ENCODE peak calls at places on chromosomes 7 and 10, in four cellular contexts. One of them, this sample, is unnamed.

GRCh38 chr10:77301305-77301730 is 336.3 kb downstream of the KCNMA1 start:
- DNase-seq in LoVo: no peak
- DNase-seq in G401: no peak
- DNase-seq in NCI-H1105: no peak
- DNase-seq in this sample: no peak

GRCh38 chr10:80552151-80552646 is 14.5 kb downstream of the SH2D4B start:
- DNase-seq in LoVo: no peak
- DNase-seq in G401: no peak
- DNase-seq in NCI-H1105: no peak
- DNase-seq in this sample: no peak

GRCh38 chr7:121624922-121625321 is 228.8 kb upstream of the FAM3C start:
- DNase-seq in LoVo: no peak
- DNase-seq in G401: peak
- DNase-seq in NCI-H1105: no peak
- DNase-seq in this sample: no peak

GRCh38 chr7:71325151-71325550 is 193.2 kb downstream of the GALNT17 start:
- DNase-seq in LoVo: no peak
- DNase-seq in G401: peak
- DNase-seq in NCI-H1105: no peak
- DNase-seq in this sample: no peak

GRCh38 chr7:157525501-157525915 is 188.7 kb downstream of the DNAJB6 start:
- DNase-seq in LoVo: no peak
- DNase-seq in G401: no peak
- DNase-seq in NCI-H1105: no peak
- DNase-seq in this sample: no peak

GRCh38 chr7:1639071-1639470 is 31.0 kb upstream of the ELFN1 start:
- DNase-seq in LoVo: no peak
- DNase-seq in G401: no peak
- DNase-seq in NCI-H1105: no peak
- DNase-seq in this sample: no peak

GRCh38 chr10:52818019-52818418 is 45.4 kb upstream of the MBL2 start:
- DNase-seq in LoVo: peak
- DNase-seq in G401: peak
- DNase-seq in NCI-H1105: no peak
- DNase-seq in this sample: no peak

GRCh38 chr7:33909312-33909711 is 4.0 kb downstream of the BMPER start:
- DNase-seq in LoVo: no peak
- DNase-seq in G401: peak
- DNase-seq in NCI-H1105: no peak
- DNase-seq in this sample: no peak

GRCh38 chr10:20962165-20962564 is 65.1 kb upstream of the NEBL start:
- DNase-seq in LoVo: no peak
- DNase-seq in G401: no peak
- DNase-seq in NCI-H1105: no peak
- DNase-seq in this sample: no peak

GRCh38 chr7:6273380-6273837 is 985 bp upstream of the CYTH3 start:
- DNase-seq in LoVo: peak
- DNase-seq in G401: peak
- DNase-seq in NCI-H1105: peak
- DNase-seq in this sample: peak

GRCh38 chr7:17948503-17949238 is 8.4 kb upstream of the SNX13 start:
- DNase-seq in LoVo: peak
- DNase-seq in G401: no peak
- DNase-seq in NCI-H1105: no peak
- DNase-seq in this sample: no peak

GRCh38 chr7:44914992-44915607 is 29.8 kb upstream of the PURB start:
- DNase-seq in LoVo: no peak
- DNase-seq in G401: no peak
- DNase-seq in NCI-H1105: no peak
- DNase-seq in this sample: no peak

GRCh38 chr7:114901771-114902170 is 20.1 kb upstream of the MDFIC start:
- DNase-seq in LoVo: peak
- DNase-seq in G401: no peak
- DNase-seq in NCI-H1105: no peak
- DNase-seq in this sample: no peak

GRCh38 chr7:130490287-130490686 is 1.6 kb upstream of the MEST start:
- DNase-seq in LoVo: no peak
- DNase-seq in G401: peak
- DNase-seq in NCI-H1105: peak
- DNase-seq in this sample: no peak

GRCh38 chr10:8037941-8038894 is 16.3 kb upstream of the GATA3 start:
- DNase-seq in LoVo: no peak
- DNase-seq in G401: no peak
- DNase-seq in NCI-H1105: no peak
- DNase-seq in this sample: no peak

GRCh38 chr7:135715673-135716072 is 12.3 kb downstream of the SLC13A4 start:
- DNase-seq in LoVo: no peak
- DNase-seq in G401: peak
- DNase-seq in NCI-H1105: no peak
- DNase-seq in this sample: no peak

GRCh38 chr10:36779238-36779846 is 346.1 kb upstream of the ANKRD30A start:
- DNase-seq in LoVo: peak
- DNase-seq in G401: peak
- DNase-seq in NCI-H1105: no peak
- DNase-seq in this sample: no peak

GRCh38 chr7:142571581-142571980 is 177.7 kb upstream of the PRSS1 start:
- DNase-seq in LoVo: no peak
- DNase-seq in G401: no peak
- DNase-seq in NCI-H1105: no peak
- DNase-seq in this sample: no peak

GRCh38 chr7:5700391-5700985 is 81.0 kb downstream of the RNF216 start:
- DNase-seq in LoVo: no peak
- DNase-seq in G401: no peak
- DNase-seq in NCI-H1105: no peak
- DNase-seq in this sample: no peak

GRCh38 chr7:88509341-88509740 is 202.6 kb upstream of the STEAP4 start:
- DNase-seq in LoVo: no peak
- DNase-seq in G401: no peak
- DNase-seq in NCI-H1105: no peak
- DNase-seq in this sample: no peak

GRCh38 chr7:148911626-148912025 is 27.5 kb upstream of the EZH2 start:
- DNase-seq in LoVo: no peak
- DNase-seq in G401: no peak
- DNase-seq in NCI-H1105: no peak
- DNase-seq in this sample: no peak